ENCODE peak calls at places on chromosomes 4 and X, in four cellular contexts. V is right cardiac atrium, L is iPS DF 6.9, Q is pancreas. I is an unnamed sample. For H3K4me1, the result is how much of the 10 kb centered on the place peaks cover.

GRCh38 chr4:94960703-94961102 is 202.9 kb downstream of the BMPR1B start:
- DNase-seq in Q (no peak), V (no peak), L (no peak), I (no peak)

GRCh38 chrX:79096339-79096638 is 48.2 kb upstream of the GPR174 start:
- DNase-seq in Q (no peak), L (no peak), V (no peak), I (no peak)

GRCh38 chr4:22921891-22922290 is 229.2 kb downstream of the GBA3 start:
- DNase-seq in V (no peak), L (no peak), Q (no peak), I (no peak)

GRCh38 chr4:76420311-76420710 is 630 bp downstream of the CCDC158 start:
- DNase-seq in V (no peak), Q (no peak), L (no peak), I (no peak)

GRCh38 chrX:150664290-150664689 is 28.9 kb upstream of the MTMR1 start:
- DNase-seq in V (peak), Q (peak), L (no peak), I (no peak)

GRCh38 chr4:9898596-9899345 is 117.3 kb downstream of the DRD5 start:
- DNase-seq in V (peak), L (peak), Q (no peak), I (no peak)

GRCh38 chrX:40009462-40009851 is 88.3 kb downstream of the BCOR start:
- DNase-seq in Q (no peak), L (no peak), V (no peak), I (no peak)

GRCh38 chrX:125826080-125826479 is 340.0 kb downstream of the DCAF12L2 start:
- DNase-seq in L (peak), V (no peak), Q (no peak), I (no peak)

GRCh38 chr4:10983274-10983673 is 298.7 kb upstream of the CLNK start:
- DNase-seq in V (no peak), L (no peak), Q (no peak), I (no peak)

GRCh38 chr4:38670061-38670894 is 6.3 kb downstream of the KLF3 start:
- DNase-seq in V (no peak), L (no peak), Q (no peak), I (no peak)
- H3K4me1 ChIP-seq in V (under half), L (under half), Q (half or more), I (half or more)

GRCh38 chrX:110316351-110317078 is 1.4 kb downstream of the AMMECR1 start:
- DNase-seq in Q (no peak), V (no peak), L (no peak), I (no peak)
- H3K27ac ChIP-seq in Q (no peak), V (no peak), L (no peak), I (no peak)

DNA sequence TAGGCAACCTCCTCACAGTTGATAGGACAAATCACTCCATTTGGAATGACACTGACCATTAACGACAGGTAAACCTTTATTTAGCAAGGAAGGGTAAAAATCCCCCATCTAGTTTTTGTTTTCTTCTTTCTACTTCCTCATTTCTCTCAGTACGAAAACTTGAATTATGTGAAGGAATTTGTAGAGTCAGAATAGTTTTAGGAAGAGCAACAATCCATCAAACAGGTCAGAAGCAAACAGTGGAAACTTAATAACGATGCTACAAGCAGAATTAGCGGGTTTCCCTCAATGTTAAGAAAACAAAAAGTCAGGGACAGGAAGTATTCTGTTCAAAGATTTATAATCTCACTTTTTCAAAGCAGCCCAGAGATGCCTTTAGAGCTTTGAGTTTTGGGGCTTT is 2.8 kb downstream of the GSX2 start:
- DNase-seq in Q (no peak), L (no peak), V (no peak), I (no peak)
- H3K4me1 ChIP-seq in Q (under half), L (under half), V (under half), I (under half)

DNA sequence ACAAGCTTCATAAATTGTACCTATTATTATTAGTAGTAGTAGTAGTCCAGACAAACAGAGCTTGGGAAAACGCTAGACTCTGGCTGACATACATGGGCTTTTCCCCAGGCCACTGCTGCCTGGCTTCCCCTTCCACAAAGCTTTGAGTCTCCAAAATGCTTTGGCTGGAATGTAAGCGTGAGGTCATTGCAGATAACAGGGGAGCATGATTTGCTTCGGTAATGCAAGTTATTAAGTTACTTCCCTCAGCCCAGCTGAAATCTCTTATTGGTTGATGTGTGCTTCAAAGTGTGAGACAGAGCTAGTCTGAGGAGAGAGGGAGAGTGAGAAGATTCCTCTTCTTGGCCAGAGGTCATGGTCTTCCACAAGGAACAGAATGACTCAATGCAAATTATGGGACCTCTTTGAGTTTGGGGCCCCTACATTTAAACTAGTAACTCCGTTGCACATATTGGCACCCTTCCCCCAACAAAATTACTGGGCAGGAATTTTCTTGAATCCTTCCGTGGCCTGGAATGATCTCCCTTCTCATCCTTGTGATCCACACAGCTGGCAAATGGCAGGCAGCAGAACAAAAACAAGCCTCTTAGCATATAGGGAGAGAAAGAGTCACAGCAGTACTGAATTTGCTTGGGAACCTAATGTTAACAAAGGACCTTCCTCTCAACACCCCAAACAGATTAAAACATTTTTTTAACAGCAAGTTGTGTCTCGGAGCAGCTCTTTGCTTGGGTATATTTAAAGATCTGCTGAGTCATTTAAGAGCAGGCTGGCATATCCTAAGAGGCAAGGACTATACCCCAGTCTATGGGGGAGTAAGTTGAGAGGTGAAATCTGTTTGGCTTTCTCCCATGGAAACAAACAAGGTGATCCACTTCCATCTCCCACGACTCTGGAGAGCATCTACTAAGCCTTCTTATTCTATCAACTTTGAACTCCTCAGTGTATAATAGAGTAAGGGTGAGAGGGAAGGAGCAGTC is 19.9 kb downstream of the AR start:
- DNase-seq in V (peak), Q (no peak), L (no peak), I (no peak)
- H3K27ac ChIP-seq in V (peak), Q (no peak), L (no peak), I (no peak)

DNA sequence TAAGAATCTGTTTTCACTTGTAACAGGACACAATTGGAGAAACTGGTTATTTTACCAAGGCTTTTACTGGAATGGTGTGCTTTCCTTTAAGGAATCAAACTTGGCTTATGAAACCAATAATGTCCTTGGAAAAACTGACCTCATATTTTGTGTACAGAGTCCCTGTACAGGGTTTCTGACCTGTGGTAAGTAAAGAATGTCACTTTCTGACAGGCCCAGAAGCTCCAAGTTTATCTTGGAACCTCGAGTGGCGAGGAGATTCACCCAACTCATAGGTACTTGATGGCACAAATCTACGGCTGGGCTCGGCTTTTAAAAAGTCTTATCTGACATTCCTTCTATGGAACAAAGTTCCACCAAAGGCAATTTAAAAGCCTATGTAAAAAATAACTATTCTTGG is 17.0 kb downstream of the ASIC5 start:
- DNase-seq in L (no peak), V (no peak), Q (no peak), I (no peak)
- H3K4me1 ChIP-seq in L (under half), V (under half), Q (under half), I (under half)

GRCh38 chrX:103503853-103504207 is 15.5 kb downstream of the RAB40A start:
- DNase-seq in Q (no peak), L (no peak), V (no peak), I (no peak)
- H3K27ac ChIP-seq in Q (no peak), L (no peak), V (no peak), I (no peak)

GRCh38 chr4:178320003-178320402 is 877.8 kb upstream of the AGA start:
- DNase-seq in Q (no peak), V (no peak), L (no peak), I (no peak)

GRCh38 chr4:178309890-178310289 is 867.7 kb upstream of the AGA start:
- DNase-seq in V (no peak), L (no peak), Q (no peak), I (no peak)

GRCh38 chr4:178316211-178316610 is 874.0 kb upstream of the AGA start:
- DNase-seq in Q (no peak), V (no peak), L (no peak), I (no peak)

GRCh38 chr4:178311992-178312391 is 869.8 kb upstream of the AGA start:
- DNase-seq in Q (no peak), L (no peak), V (no peak), I (no peak)

GRCh38 chr4:178314287-178314686 is 872.0 kb upstream of the AGA start:
- DNase-seq in V (no peak), L (no peak), Q (no peak), I (no peak)
- H3K4me1 ChIP-seq in V (under half), L (under half), Q (under half), I (under half)